ENCODE peak calls at places on chromosomes 1 and 21, in four cellular contexts. U is brain microvascular endothelial cell, R is GM04504, O is T-helper 9 cell. Z is an unnamed sample.

GRCh38 chr21:30372139-30372770 is at the start of gene KRTAP13-2:
- DNase-seq in U (no peak), R (no peak), O (no peak), Z (no peak)

GRCh38 chr1:100530901-100531487 is 6.9 kb upstream of the GPR88 start:
- DNase-seq in R (peak; percentile 17), O (no peak), U (peak; percentile 56), Z (peak; percentile 87)

GRCh38 chr1:154607084-154607747 is 770 bp downstream of the ADAR start:
- DNase-seq in U (peak; percentile 42), R (peak; percentile 14), O (peak; percentile 8), Z (no peak)

GRCh38 chr21:38965241-38965640 is 159.5 kb downstream of the ETS2 start:
- DNase-seq in O (no peak), U (peak; percentile 27), R (no peak), Z (no peak)

GRCh38 chr21:31133243-31133830 is 95.1 kb upstream of the KRTAP19-8 start:
- DNase-seq in U (no peak), R (no peak), O (no peak), Z (no peak)

GRCh38 chr1:157622471-157622870 is 24.6 kb upstream of the FCRL4 start:
- DNase-seq in U (no peak), R (no peak), O (no peak), Z (no peak)

GRCh38 chr1:109803901-109804331 is 40.2 kb upstream of the EPS8L3 start:
- DNase-seq in O (no peak), U (no peak), R (no peak), Z (no peak)

GRCh38 chr1:87252406-87252805 is 76.3 kb upstream of the LMO4 start:
- DNase-seq in U (no peak), R (peak; percentile 69), O (no peak), Z (peak; percentile 93)

GRCh38 chr1:203495845-203496244 is 1.9 kb downstream of the OPTC start:
- DNase-seq in U (no peak), R (no peak), O (no peak), Z (no peak)

GRCh38 chr1:200366577-200367253 is 43.1 kb downstream of the ZNF281 start:
- DNase-seq in U (no peak), O (no peak), R (no peak), Z (no peak)

GRCh38 chr1:31939484-31940329 is 1.5 kb upstream of the PTP4A2 start:
- DNase-seq in O (peak; percentile 63), U (peak; percentile 79), R (peak; percentile 40), Z (peak; percentile 83)

GRCh38 chr1:55997550-55997949 is 581.8 kb downstream of the PLPP3 start:
- DNase-seq in U (no peak), O (no peak), R (no peak), Z (no peak)

GRCh38 chr1:72282690-72283203 is 408 bp upstream of the NEGR1 start:
- DNase-seq in O (peak; percentile 29), U (peak; percentile 92), R (peak; percentile 92), Z (peak; percentile 80)

GRCh38 chr21:41321908-41322495 is 5.4 kb downstream of the FAM3B start:
- DNase-seq in U (no peak), O (no peak), R (no peak), Z (no peak)

GRCh38 chr1:195569934-195570333 is 1038.3 kb downstream of the KCNT2 start:
- DNase-seq in R (no peak), U (no peak), O (no peak), Z (no peak)

GRCh38 chr1:88935522-88936222 is 44.3 kb upstream of the GTF2B start:
- DNase-seq in R (peak; percentile 7), O (no peak), U (no peak), Z (no peak)

GRCh38 chr1:207672525-207673130 is 27.7 kb downstream of the CR1L start:
- DNase-seq in U (peak; percentile 25), R (peak; percentile 6), O (no peak), Z (peak; percentile 9)

GRCh38 chr1:44144962-44145756 is 3.7 kb upstream of the KLF18 start:
- DNase-seq in O (no peak), R (no peak), U (no peak), Z (no peak)

GRCh38 chr1:11339346-11340247 is 66.6 kb downstream of the UBIAD1 start:
- DNase-seq in U (no peak), R (no peak), O (no peak), Z (peak; percentile 5)

GRCh38 chr1:22508329-22508728 is 55.0 kb upstream of the EPHA8 start:
- DNase-seq in R (no peak), U (no peak), O (no peak), Z (no peak)

GRCh38 chr1:217315346-217315745 is 315.5 kb downstream of the GPATCH2 start:
- DNase-seq in U (no peak), R (no peak), O (no peak), Z (peak; percentile 69)

GRCh38 chr1:228795578-228795977 is 60.3 kb downstream of the RHOU start:
- DNase-seq in U (no peak), R (no peak), O (no peak), Z (no peak)

GRCh38 chr1:242062271-242062670 is 63.4 kb upstream of the MAP1LC3C start:
- DNase-seq in R (no peak), U (no peak), O (no peak), Z (no peak)

GRCh38 chr1:203557390-203557789 is 63.4 kb downstream of the OPTC start:
- DNase-seq in R (peak; percentile 85), U (peak; percentile 53), O (no peak), Z (peak; percentile 62)

Z was measured in skeletal muscle cell.